ENCODE peak calls at places on chromosome 1, in ten cellular contexts. One of them, this sample, is unnamed.

GRCh38 chr1:3774503-3775247 is 2.1 kb downstream of the SMIM1 start:
- DNase-seq in activated CD8-positive, alpha-beta memory T cell treated with anti-CD3 and anti-CD28 coated beads for 4 hours: no peak
- DNase-seq in colonic mucosa: no peak
- DNase-seq in naive thymus-derived CD4-positive, alpha-beta T cell: no peak
- DNase-seq in EL: no peak
- DNase-seq in CD4-positive, CD25-positive, alpha-beta regulatory T cell: no peak
- DNase-seq in GM12865: no peak
- DNase-seq in SK-MEL-5: no peak
- DNase-seq in AG04450: no peak
- DNase-seq in cardiac fibroblast: peak; percentile 32
- DNase-seq in this sample: no peak

GRCh38 chr1:24536391-24536840 is 19.5 kb upstream of the NCMAP start:
- DNase-seq in cardiac fibroblast: peak; percentile 33
- DNase-seq in naive thymus-derived CD4-positive, alpha-beta T cell: peak; percentile 90
- DNase-seq in GM12865: peak; percentile 79
- DNase-seq in AG04450: no peak
- DNase-seq in CD4-positive, CD25-positive, alpha-beta regulatory T cell: peak; percentile 78
- DNase-seq in activated CD8-positive, alpha-beta memory T cell treated with anti-CD3 and anti-CD28 coated beads for 4 hours: peak; percentile 47
- DNase-seq in EL: peak; percentile 31
- DNase-seq in SK-MEL-5: peak; percentile 83
- DNase-seq in colonic mucosa: peak; percentile 60
- DNase-seq in this sample: no peak

GRCh38 chr1:32380061-32380460 is 14.2 kb downstream of the BSDC1 start:
- DNase-seq in cardiac fibroblast: no peak
- DNase-seq in EL: no peak
- DNase-seq in AG04450: no peak
- DNase-seq in SK-MEL-5: no peak
- DNase-seq in activated CD8-positive, alpha-beta memory T cell treated with anti-CD3 and anti-CD28 coated beads for 4 hours: no peak
- DNase-seq in colonic mucosa: no peak
- DNase-seq in CD4-positive, CD25-positive, alpha-beta regulatory T cell: no peak
- DNase-seq in GM12865: no peak
- DNase-seq in naive thymus-derived CD4-positive, alpha-beta T cell: no peak
- DNase-seq in this sample: no peak

GRCh38 chr1:176843352-176844297 is 320.9 kb downstream of the ASTN1 start:
- DNase-seq in GM12865: peak; percentile 36
- DNase-seq in EL: peak; percentile 15
- DNase-seq in CD4-positive, CD25-positive, alpha-beta regulatory T cell: peak; percentile 1
- DNase-seq in activated CD8-positive, alpha-beta memory T cell treated with anti-CD3 and anti-CD28 coated beads for 4 hours: no peak
- DNase-seq in cardiac fibroblast: peak; percentile 52
- DNase-seq in AG04450: peak; percentile 0
- DNase-seq in SK-MEL-5: peak; percentile 62
- DNase-seq in colonic mucosa: no peak
- DNase-seq in naive thymus-derived CD4-positive, alpha-beta T cell: no peak
- DNase-seq in this sample: peak; percentile 47

GRCh38 chr1:47901001-47901575 is 96.1 kb downstream of the TRABD2B start:
- DNase-seq in CD4-positive, CD25-positive, alpha-beta regulatory T cell: no peak
- DNase-seq in EL: no peak
- DNase-seq in cardiac fibroblast: no peak
- DNase-seq in GM12865: no peak
- DNase-seq in colonic mucosa: no peak
- DNase-seq in SK-MEL-5: no peak
- DNase-seq in naive thymus-derived CD4-positive, alpha-beta T cell: no peak
- DNase-seq in AG04450: no peak
- DNase-seq in activated CD8-positive, alpha-beta memory T cell treated with anti-CD3 and anti-CD28 coated beads for 4 hours: no peak
- DNase-seq in this sample: no peak

GRCh38 chr1:32242341-32242851 is 4.6 kb upstream of the FAM167B start:
- DNase-seq in AG04450: no peak
- DNase-seq in SK-MEL-5: peak; percentile 55
- DNase-seq in activated CD8-positive, alpha-beta memory T cell treated with anti-CD3 and anti-CD28 coated beads for 4 hours: no peak
- DNase-seq in colonic mucosa: peak; percentile 32
- DNase-seq in EL: peak; percentile 40
- DNase-seq in cardiac fibroblast: peak; percentile 54
- DNase-seq in CD4-positive, CD25-positive, alpha-beta regulatory T cell: no peak
- DNase-seq in naive thymus-derived CD4-positive, alpha-beta T cell: no peak
- DNase-seq in GM12865: peak; percentile 49
- DNase-seq in this sample: peak; percentile 35

GRCh38 chr1:152968248-152968647 is 2.2 kb upstream of the SPRR4 start:
- DNase-seq in SK-MEL-5: peak; percentile 11
- DNase-seq in cardiac fibroblast: no peak
- DNase-seq in GM12865: peak; percentile 81
- DNase-seq in EL: no peak
- DNase-seq in activated CD8-positive, alpha-beta memory T cell treated with anti-CD3 and anti-CD28 coated beads for 4 hours: no peak
- DNase-seq in naive thymus-derived CD4-positive, alpha-beta T cell: no peak
- DNase-seq in CD4-positive, CD25-positive, alpha-beta regulatory T cell: peak; percentile 32
- DNase-seq in colonic mucosa: no peak
- DNase-seq in AG04450: no peak
- DNase-seq in this sample: no peak

GRCh38 chr1:197170538-197170937 is 24.1 kb upstream of the ASPM start:
- DNase-seq in colonic mucosa: no peak
- DNase-seq in cardiac fibroblast: no peak
- DNase-seq in AG04450: no peak
- DNase-seq in activated CD8-positive, alpha-beta memory T cell treated with anti-CD3 and anti-CD28 coated beads for 4 hours: no peak
- DNase-seq in EL: no peak
- DNase-seq in GM12865: no peak
- DNase-seq in SK-MEL-5: no peak
- DNase-seq in CD4-positive, CD25-positive, alpha-beta regulatory T cell: no peak
- DNase-seq in naive thymus-derived CD4-positive, alpha-beta T cell: no peak
- DNase-seq in this sample: no peak

GRCh38 chr1:68112835-68113243 is 62.4 kb upstream of the DIRAS3 start:
- DNase-seq in SK-MEL-5: no peak
- DNase-seq in activated CD8-positive, alpha-beta memory T cell treated with anti-CD3 and anti-CD28 coated beads for 4 hours: no peak
- DNase-seq in naive thymus-derived CD4-positive, alpha-beta T cell: no peak
- DNase-seq in AG04450: peak; percentile 58
- DNase-seq in CD4-positive, CD25-positive, alpha-beta regulatory T cell: no peak
- DNase-seq in EL: peak; percentile 90
- DNase-seq in cardiac fibroblast: peak; percentile 95
- DNase-seq in GM12865: no peak
- DNase-seq in colonic mucosa: no peak
- DNase-seq in this sample: peak; percentile 43

GRCh38 chr1:215475719-215476525 is 91.2 kb upstream of the KCTD3 start:
- DNase-seq in CD4-positive, CD25-positive, alpha-beta regulatory T cell: no peak
- DNase-seq in SK-MEL-5: no peak
- DNase-seq in activated CD8-positive, alpha-beta memory T cell treated with anti-CD3 and anti-CD28 coated beads for 4 hours: no peak
- DNase-seq in colonic mucosa: no peak
- DNase-seq in cardiac fibroblast: peak; percentile 65
- DNase-seq in naive thymus-derived CD4-positive, alpha-beta T cell: no peak
- DNase-seq in GM12865: no peak
- DNase-seq in EL: peak; percentile 91
- DNase-seq in AG04450: peak; percentile 29
- DNase-seq in this sample: no peak

GRCh38 chr1:211329764-211330201 is 3.1 kb downstream of the TRAF5 start:
- DNase-seq in naive thymus-derived CD4-positive, alpha-beta T cell: peak; percentile 28
- DNase-seq in AG04450: no peak
- DNase-seq in CD4-positive, CD25-positive, alpha-beta regulatory T cell: peak; percentile 61
- DNase-seq in EL: no peak
- DNase-seq in GM12865: peak; percentile 77
- DNase-seq in activated CD8-positive, alpha-beta memory T cell treated with anti-CD3 and anti-CD28 coated beads for 4 hours: no peak
- DNase-seq in cardiac fibroblast: no peak
- DNase-seq in colonic mucosa: no peak
- DNase-seq in SK-MEL-5: no peak
- DNase-seq in this sample: no peak